ENCODE peak calls at places on chromosomes 5 and 9, in four cellular contexts. One of them, this sample, is unnamed.

GRCh38 chr5:14718778-14719177 is 54.3 kb downstream of the OTULIN start:
- DNase-seq in HCT116: no peak
- DNase-seq in thoracic aorta: no peak
- DNase-seq in hepatocyte: no peak
- DNase-seq in this sample: no peak

GRCh38 chr5:9498541-9499497 is 47.1 kb downstream of the SEMA5A start:
- DNase-seq in hepatocyte: peak
- DNase-seq in HCT116: no peak
- DNase-seq in thoracic aorta: no peak
- DNase-seq in this sample: peak

GRCh38 chr9:112629890-112630485 is 87.9 kb downstream of the INIP start:
- DNase-seq in HCT116: no peak
- DNase-seq in hepatocyte: no peak
- DNase-seq in thoracic aorta: no peak
- DNase-seq in this sample: no peak

GRCh38 chr9:109022909-109023308 is 9.6 kb upstream of the CTNNAL1 start:
- DNase-seq in hepatocyte: no peak
- DNase-seq in thoracic aorta: no peak
- DNase-seq in HCT116: no peak
- DNase-seq in this sample: no peak

GRCh38 chr5:95920822-95921221 is 40.8 kb downstream of the ELL2 start:
- DNase-seq in hepatocyte: no peak
- DNase-seq in thoracic aorta: no peak
- DNase-seq in HCT116: no peak
- DNase-seq in this sample: no peak

GRCh38 chr5:172411423-172412111 is 42.8 kb downstream of the SH3PXD2B start:
- DNase-seq in HCT116: no peak
- DNase-seq in hepatocyte: peak
- DNase-seq in thoracic aorta: no peak
- DNase-seq in this sample: no peak

GRCh38 chr9:19470567-19470966 is 61.8 kb downstream of the ACER2 start:
- DNase-seq in hepatocyte: no peak
- DNase-seq in HCT116: no peak
- DNase-seq in thoracic aorta: no peak
- DNase-seq in this sample: no peak

GRCh38 chr5:75049581-75050274 is 2.6 kb downstream of the GCNT4 start:
- DNase-seq in thoracic aorta: no peak
- DNase-seq in hepatocyte: peak
- DNase-seq in HCT116: peak
- DNase-seq in this sample: peak

GRCh38 chr9:123327697-123328100 is 28.3 kb upstream of the CRB2 start:
- DNase-seq in hepatocyte: peak
- DNase-seq in HCT116: no peak
- DNase-seq in thoracic aorta: no peak
- DNase-seq in this sample: peak

GRCh38 chr5:94021246-94021645 is 279.8 kb upstream of the POU5F2 start:
- DNase-seq in thoracic aorta: no peak
- DNase-seq in hepatocyte: no peak
- DNase-seq in HCT116: peak
- DNase-seq in this sample: peak

GRCh38 chr5:3352711-3353110 is 242.9 kb upstream of the IRX1 start:
- DNase-seq in thoracic aorta: no peak
- DNase-seq in hepatocyte: no peak
- DNase-seq in HCT116: no peak
- DNase-seq in this sample: no peak

GRCh38 chr5:146890733-146891440 is 12.3 kb upstream of the PPP2R2B start:
- DNase-seq in HCT116: no peak
- DNase-seq in thoracic aorta: no peak
- DNase-seq in hepatocyte: no peak
- DNase-seq in this sample: no peak

GRCh38 chr5:5886812-5887486 is 464.5 kb downstream of the ICE1 start:
- DNase-seq in hepatocyte: peak
- DNase-seq in HCT116: no peak
- DNase-seq in thoracic aorta: no peak
- DNase-seq in this sample: no peak

GRCh38 chr9:109600142-109600541 is 102.0 kb upstream of the PTPN3 start:
- DNase-seq in thoracic aorta: no peak
- DNase-seq in HCT116: no peak
- DNase-seq in hepatocyte: peak
- DNase-seq in this sample: no peak

GRCh38 chr5:82164957-82165698 is 113.0 kb downstream of the RPS23 start:
- DNase-seq in thoracic aorta: no peak
- DNase-seq in HCT116: no peak
- DNase-seq in hepatocyte: peak
- DNase-seq in this sample: peak

GRCh38 chr9:96150324-96151023 is 151.5 kb downstream of the HSD17B3 start:
- DNase-seq in HCT116: no peak
- DNase-seq in hepatocyte: no peak
- DNase-seq in thoracic aorta: no peak
- DNase-seq in this sample: no peak

GRCh38 chr5:78547171-78547570 is 101.4 kb downstream of the LHFPL2 start:
- DNase-seq in hepatocyte: no peak
- DNase-seq in thoracic aorta: no peak
- DNase-seq in HCT116: no peak
- DNase-seq in this sample: no peak

GRCh38 chr5:2756211-2756746 is 4.8 kb upstream of the IRX2 start:
- DNase-seq in hepatocyte: peak
- DNase-seq in HCT116: no peak
- DNase-seq in thoracic aorta: no peak
- DNase-seq in this sample: no peak

GRCh38 chr5:6291961-6292360 is 86.4 kb downstream of the MED10 start:
- DNase-seq in hepatocyte: peak
- DNase-seq in thoracic aorta: no peak
- DNase-seq in HCT116: peak
- DNase-seq in this sample: no peak

GRCh38 chr9:70101265-70101664 is 57.6 kb downstream of the MAMDC2 start:
- DNase-seq in hepatocyte: no peak
- DNase-seq in HCT116: no peak
- DNase-seq in thoracic aorta: no peak
- DNase-seq in this sample: no peak

GRCh38 chr9:95077053-95077765 is 240.3 kb downstream of the FANCC start:
- DNase-seq in HCT116: no peak
- DNase-seq in hepatocyte: no peak
- DNase-seq in thoracic aorta: no peak
- DNase-seq in this sample: no peak

GRCh38 chr5:72178910-72179815 is 71.9 kb downstream of the MAP1B start:
- DNase-seq in hepatocyte: no peak
- DNase-seq in thoracic aorta: peak
- DNase-seq in HCT116: peak
- DNase-seq in this sample: no peak

GRCh38 chr5:143495124-143495523 is 91.6 kb upstream of the NR3C1 start:
- DNase-seq in hepatocyte: no peak
- DNase-seq in thoracic aorta: no peak
- DNase-seq in HCT116: no peak
- DNase-seq in this sample: no peak

GRCh38 chr5:65078331-65078730 is 309.6 kb downstream of the CWC27 start:
- DNase-seq in thoracic aorta: no peak
- DNase-seq in HCT116: no peak
- DNase-seq in hepatocyte: no peak
- DNase-seq in this sample: no peak

GRCh38 chr5:181152406-181152805 is 5.0 kb downstream of the OR2V2 start:
- DNase-seq in hepatocyte: no peak
- DNase-seq in thoracic aorta: no peak
- DNase-seq in HCT116: no peak
- DNase-seq in this sample: no peak

GRCh38 chr5:102036927-102037326 is 259.2 kb downstream of the SLCO4C1 start:
- DNase-seq in hepatocyte: no peak
- DNase-seq in thoracic aorta: no peak
- DNase-seq in HCT116: no peak
- DNase-seq in this sample: no peak

GRCh38 chr5:126811515-126812198 is 34.7 kb downstream of the LMNB1 start:
- DNase-seq in HCT116: no peak
- DNase-seq in thoracic aorta: no peak
- DNase-seq in hepatocyte: no peak
- DNase-seq in this sample: no peak

GRCh38 chr5:134553816-134554215 is 28.3 kb downstream of the JADE2 start:
- DNase-seq in HCT116: no peak
- DNase-seq in thoracic aorta: no peak
- DNase-seq in hepatocyte: no peak
- DNase-seq in this sample: no peak

GRCh38 chr5:52502591-52502990 is 285.1 kb upstream of the ITGA1 start:
- DNase-seq in hepatocyte: no peak
- DNase-seq in thoracic aorta: no peak
- DNase-seq in HCT116: no peak
- DNase-seq in this sample: no peak

GRCh38 chr5:126490167-126490937 is 67.1 kb downstream of the GRAMD2B start:
- DNase-seq in HCT116: no peak
- DNase-seq in hepatocyte: no peak
- DNase-seq in thoracic aorta: no peak
- DNase-seq in this sample: no peak

GRCh38 chr5:146243217-146243616 is 39.8 kb downstream of the RBM27 start:
- DNase-seq in HCT116: no peak
- DNase-seq in hepatocyte: no peak
- DNase-seq in thoracic aorta: no peak
- DNase-seq in this sample: no peak

GRCh38 chr5:63822633-63823032 is 139.6 kb downstream of the HTR1A start:
- DNase-seq in HCT116: no peak
- DNase-seq in hepatocyte: no peak
- DNase-seq in thoracic aorta: no peak
- DNase-seq in this sample: peak

GRCh38 chr5:65041296-65042158 is 272.8 kb downstream of the CWC27 start:
- DNase-seq in thoracic aorta: no peak
- DNase-seq in hepatocyte: no peak
- DNase-seq in HCT116: no peak
- DNase-seq in this sample: no peak

GRCh38 chr9:136118367-136119258 is at the start of gene TMEM250:
- DNase-seq in HCT116: peak
- DNase-seq in thoracic aorta: peak
- DNase-seq in hepatocyte: peak
- DNase-seq in this sample: peak
- TF ChIP-seq CTCF in HCT116: no peak
- TF ChIP-seq CTCF in thoracic aorta: peak
- TF ChIP-seq CTCF in hepatocyte: no peak
- TF ChIP-seq CTCF in this sample: peak

GRCh38 chr9:133578524-133579230 is 30.5 kb downstream of the FAM163B start:
- DNase-seq in thoracic aorta: no peak
- DNase-seq in hepatocyte: no peak
- DNase-seq in HCT116: no peak
- DNase-seq in this sample: no peak
- H3K4me3 ChIP-seq in thoracic aorta: no peak
- H3K4me3 ChIP-seq in hepatocyte: no peak
- H3K4me3 ChIP-seq in HCT116: no peak
- H3K4me3 ChIP-seq in this sample: no peak

GRCh38 chr9:21681641-21682040 is 120.8 kb upstream of the MTAP start:
- DNase-seq in thoracic aorta: no peak
- DNase-seq in HCT116: no peak
- DNase-seq in hepatocyte: no peak
- DNase-seq in this sample: no peak
- TF ChIP-seq CTCF in thoracic aorta: no peak
- TF ChIP-seq CTCF in HCT116: no peak
- TF ChIP-seq CTCF in hepatocyte: no peak
- TF ChIP-seq CTCF in this sample: no peak

GRCh38 chr5:132865668-132866341 is 464 bp downstream of the GDF9 start:
- DNase-seq in hepatocyte: no peak
- DNase-seq in thoracic aorta: no peak
- DNase-seq in HCT116: no peak
- DNase-seq in this sample: no peak

GRCh38 chr5:132868754-132869153 is 2.3 kb downstream of the UQCRQ start:
- DNase-seq in HCT116: no peak
- DNase-seq in hepatocyte: no peak
- DNase-seq in thoracic aorta: no peak
- DNase-seq in this sample: no peak

GRCh38 chr5:132870801-132871200 is 2.7 kb upstream of the LEAP2 start:
- DNase-seq in thoracic aorta: no peak
- DNase-seq in hepatocyte: no peak
- DNase-seq in HCT116: no peak
- DNase-seq in this sample: no peak

GRCh38 chr5:132867046-132867451 is 607 bp downstream of the UQCRQ start:
- DNase-seq in hepatocyte: no peak
- DNase-seq in HCT116: no peak
- DNase-seq in thoracic aorta: no peak
- DNase-seq in this sample: no peak

GRCh38 chr5:132866342-132867045 is at the start of the genes GDF9 and UQCRQ:
- DNase-seq in HCT116: peak
- DNase-seq in thoracic aorta: peak
- DNase-seq in hepatocyte: peak
- DNase-seq in this sample: peak
- H3K4me3 ChIP-seq in HCT116: peak
- H3K4me3 ChIP-seq in thoracic aorta: peak
- H3K4me3 ChIP-seq in hepatocyte: peak
- H3K4me3 ChIP-seq in this sample: peak

DNA sequence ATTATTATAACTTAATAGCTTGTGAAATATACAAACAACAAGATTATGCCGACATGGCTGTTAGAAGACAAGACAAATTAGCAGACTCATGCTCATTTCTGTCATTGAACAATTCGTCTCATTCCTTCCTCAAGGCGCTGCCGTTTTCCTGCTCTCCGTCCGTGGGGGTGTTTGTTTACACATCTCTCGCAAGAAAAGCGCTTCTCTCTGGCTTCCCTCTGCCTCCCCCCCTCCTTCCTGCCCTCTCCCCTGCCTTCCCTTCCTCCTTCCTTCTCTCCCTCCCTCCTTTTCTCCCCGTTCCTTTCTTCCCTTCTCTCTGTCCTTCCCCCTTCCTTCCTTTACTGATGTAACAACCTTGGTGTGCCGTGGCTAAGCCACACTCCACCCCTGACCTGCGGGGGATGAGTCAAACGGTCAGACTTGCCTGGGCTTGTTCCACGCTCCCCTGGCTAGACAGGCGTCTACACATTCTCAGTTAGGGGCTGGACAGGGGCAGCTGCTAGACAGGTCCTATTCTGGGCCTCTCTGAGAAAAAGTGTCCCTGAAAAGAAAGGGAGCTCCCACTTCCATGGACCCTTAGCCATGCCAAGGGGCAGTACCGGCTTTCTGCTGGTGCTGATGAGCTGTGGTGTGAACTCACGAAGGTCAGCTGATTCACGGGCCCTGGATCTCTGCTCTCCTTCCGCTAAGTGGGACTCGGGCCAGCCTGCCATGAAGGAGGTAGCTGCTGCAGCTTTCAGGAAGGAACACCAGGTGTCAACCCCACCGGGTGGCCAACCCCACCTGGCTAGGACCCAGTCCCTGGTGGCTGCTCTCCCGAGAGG is 32.0 kb upstream of the SPTLC1 start:
- DNase-seq in thoracic aorta: no peak
- DNase-seq in HCT116: peak
- DNase-seq in hepatocyte: peak
- DNase-seq in this sample: no peak
- TF ChIP-seq CTCF in thoracic aorta: no peak
- TF ChIP-seq CTCF in HCT116: peak
- TF ChIP-seq CTCF in hepatocyte: peak
- TF ChIP-seq CTCF in this sample: no peak

GRCh38 chr5:89276566-89277305 is 393.8 kb upstream of the MEF2C start:
- DNase-seq in hepatocyte: no peak
- DNase-seq in thoracic aorta: no peak
- DNase-seq in HCT116: no peak
- DNase-seq in this sample: no peak
- H3K4me3 ChIP-seq in hepatocyte: no peak
- H3K4me3 ChIP-seq in thoracic aorta: no peak
- H3K4me3 ChIP-seq in HCT116: no peak
- H3K4me3 ChIP-seq in this sample: no peak

This sample was measured in LNCaP clone FGC.